ENCODE peak calls at places on chromosomes 11 and 22, in ten cellular contexts. One of them, this sample, is unnamed.

GRCh38 chr11:110026823-110027626 is 66.2 kb upstream of the ZC3H12C start:
- DNase-seq in NCI-H1105 treated with DMSO at 0.1 percent for 48 hours: no peak
- DNase-seq in MG63: no peak
- DNase-seq in nucleus accumbens: no peak
- DNase-seq in NCI-H2081: no peak
- DNase-seq in psoas muscle: no peak
- DNase-seq in Caki2: peak
- DNase-seq in activated CD4-positive, alpha-beta T cell treated with anti-CD3 and anti-CD28 coated beads, Interleukin-2, amount 50 U/mL, for 4 hours: no peak
- DNase-seq in hippocampal formation: peak
- DNase-seq in T-helper 2 cell treated with Interferon-gamma antibody and Interleukin-4, amounts not matched to agents 5 μg/mL and 100 μg/mL, for 36 hours: no peak
- DNase-seq in this sample: no peak

GRCh38 chr11:70744396-70745185 is 346.3 kb downstream of the CTTN start:
- DNase-seq in Caki2: no peak
- DNase-seq in activated CD4-positive, alpha-beta T cell treated with anti-CD3 and anti-CD28 coated beads, Interleukin-2, amount 50 U/mL, for 4 hours: no peak
- DNase-seq in nucleus accumbens: no peak
- DNase-seq in psoas muscle: no peak
- DNase-seq in NCI-H2081: no peak
- DNase-seq in hippocampal formation: no peak
- DNase-seq in MG63: no peak
- DNase-seq in T-helper 2 cell treated with Interferon-gamma antibody and Interleukin-4, amounts not matched to agents 5 μg/mL and 100 μg/mL, for 36 hours: no peak
- DNase-seq in NCI-H1105 treated with DMSO at 0.1 percent for 48 hours: no peak
- DNase-seq in this sample: no peak

GRCh38 chr11:117037279-117037951 is 60.8 kb downstream of the SIK3 start:
- DNase-seq in psoas muscle: no peak
- DNase-seq in hippocampal formation: peak
- DNase-seq in NCI-H1105 treated with DMSO at 0.1 percent for 48 hours: no peak
- DNase-seq in MG63: no peak
- DNase-seq in nucleus accumbens: no peak
- DNase-seq in Caki2: no peak
- DNase-seq in NCI-H2081: no peak
- DNase-seq in activated CD4-positive, alpha-beta T cell treated with anti-CD3 and anti-CD28 coated beads, Interleukin-2, amount 50 U/mL, for 4 hours: no peak
- DNase-seq in T-helper 2 cell treated with Interferon-gamma antibody and Interleukin-4, amounts not matched to agents 5 μg/mL and 100 μg/mL, for 36 hours: no peak
- DNase-seq in this sample: no peak

GRCh38 chr22:30438559-30438958 is 13.0 kb downstream of the MTFP1 start:
- DNase-seq in NCI-H2081: no peak
- DNase-seq in Caki2: no peak
- DNase-seq in nucleus accumbens: no peak
- DNase-seq in activated CD4-positive, alpha-beta T cell treated with anti-CD3 and anti-CD28 coated beads, Interleukin-2, amount 50 U/mL, for 4 hours: no peak
- DNase-seq in MG63: no peak
- DNase-seq in NCI-H1105 treated with DMSO at 0.1 percent for 48 hours: no peak
- DNase-seq in psoas muscle: no peak
- DNase-seq in T-helper 2 cell treated with Interferon-gamma antibody and Interleukin-4, amounts not matched to agents 5 μg/mL and 100 μg/mL, for 36 hours: no peak
- DNase-seq in hippocampal formation: no peak
- DNase-seq in this sample: no peak

GRCh38 chr11:125532668-125533067 is 36.6 kb upstream of the FEZ1 start:
- DNase-seq in Caki2: no peak
- DNase-seq in MG63: no peak
- DNase-seq in nucleus accumbens: no peak
- DNase-seq in psoas muscle: no peak
- DNase-seq in T-helper 2 cell treated with Interferon-gamma antibody and Interleukin-4, amounts not matched to agents 5 μg/mL and 100 μg/mL, for 36 hours: no peak
- DNase-seq in NCI-H1105 treated with DMSO at 0.1 percent for 48 hours: no peak
- DNase-seq in hippocampal formation: no peak
- DNase-seq in NCI-H2081: no peak
- DNase-seq in activated CD4-positive, alpha-beta T cell treated with anti-CD3 and anti-CD28 coated beads, Interleukin-2, amount 50 U/mL, for 4 hours: no peak
- DNase-seq in this sample: no peak

GRCh38 chr11:128174465-128175101 is 412.8 kb downstream of the ETS1 start:
- DNase-seq in MG63: no peak
- DNase-seq in nucleus accumbens: no peak
- DNase-seq in psoas muscle: no peak
- DNase-seq in activated CD4-positive, alpha-beta T cell treated with anti-CD3 and anti-CD28 coated beads, Interleukin-2, amount 50 U/mL, for 4 hours: no peak
- DNase-seq in NCI-H2081: no peak
- DNase-seq in hippocampal formation: no peak
- DNase-seq in Caki2: no peak
- DNase-seq in T-helper 2 cell treated with Interferon-gamma antibody and Interleukin-4, amounts not matched to agents 5 μg/mL and 100 μg/mL, for 36 hours: no peak
- DNase-seq in NCI-H1105 treated with DMSO at 0.1 percent for 48 hours: no peak
- DNase-seq in this sample: no peak

GRCh38 chr11:23725752-23726151 is 771.1 kb upstream of the LUZP2 start:
- DNase-seq in Caki2: no peak
- DNase-seq in MG63: no peak
- DNase-seq in NCI-H1105 treated with DMSO at 0.1 percent for 48 hours: no peak
- DNase-seq in nucleus accumbens: no peak
- DNase-seq in psoas muscle: no peak
- DNase-seq in activated CD4-positive, alpha-beta T cell treated with anti-CD3 and anti-CD28 coated beads, Interleukin-2, amount 50 U/mL, for 4 hours: no peak
- DNase-seq in hippocampal formation: no peak
- DNase-seq in T-helper 2 cell treated with Interferon-gamma antibody and Interleukin-4, amounts not matched to agents 5 μg/mL and 100 μg/mL, for 36 hours: no peak
- DNase-seq in NCI-H2081: no peak
- DNase-seq in this sample: no peak

GRCh38 chr11:69948256-69949141 is 129.3 kb upstream of the FGF3 start:
- DNase-seq in nucleus accumbens: no peak
- DNase-seq in MG63: peak
- DNase-seq in Caki2: peak
- DNase-seq in NCI-H1105 treated with DMSO at 0.1 percent for 48 hours: no peak
- DNase-seq in T-helper 2 cell treated with Interferon-gamma antibody and Interleukin-4, amounts not matched to agents 5 μg/mL and 100 μg/mL, for 36 hours: no peak
- DNase-seq in activated CD4-positive, alpha-beta T cell treated with anti-CD3 and anti-CD28 coated beads, Interleukin-2, amount 50 U/mL, for 4 hours: no peak
- DNase-seq in NCI-H2081: no peak
- DNase-seq in hippocampal formation: no peak
- DNase-seq in psoas muscle: no peak
- DNase-seq in this sample: no peak

GRCh38 chr11:79466411-79466810 is 25.6 kb upstream of the TENM4 start:
- DNase-seq in psoas muscle: no peak
- DNase-seq in NCI-H1105 treated with DMSO at 0.1 percent for 48 hours: no peak
- DNase-seq in activated CD4-positive, alpha-beta T cell treated with anti-CD3 and anti-CD28 coated beads, Interleukin-2, amount 50 U/mL, for 4 hours: no peak
- DNase-seq in Caki2: peak
- DNase-seq in NCI-H2081: no peak
- DNase-seq in nucleus accumbens: no peak
- DNase-seq in T-helper 2 cell treated with Interferon-gamma antibody and Interleukin-4, amounts not matched to agents 5 μg/mL and 100 μg/mL, for 36 hours: no peak
- DNase-seq in hippocampal formation: no peak
- DNase-seq in MG63: no peak
- DNase-seq in this sample: no peak

GRCh38 chr11:47858169-47858543 is 10.0 kb upstream of the NUP160 start:
- DNase-seq in NCI-H2081: no peak
- DNase-seq in MG63: peak
- DNase-seq in NCI-H1105 treated with DMSO at 0.1 percent for 48 hours: no peak
- DNase-seq in psoas muscle: no peak
- DNase-seq in T-helper 2 cell treated with Interferon-gamma antibody and Interleukin-4, amounts not matched to agents 5 μg/mL and 100 μg/mL, for 36 hours: no peak
- DNase-seq in nucleus accumbens: no peak
- DNase-seq in hippocampal formation: no peak
- DNase-seq in Caki2: peak
- DNase-seq in activated CD4-positive, alpha-beta T cell treated with anti-CD3 and anti-CD28 coated beads, Interleukin-2, amount 50 U/mL, for 4 hours: no peak
- DNase-seq in this sample: no peak

GRCh38 chr11:78737891-78738290 is 163.2 kb upstream of the NARS2 start:
- DNase-seq in MG63: no peak
- DNase-seq in hippocampal formation: no peak
- DNase-seq in psoas muscle: no peak
- DNase-seq in T-helper 2 cell treated with Interferon-gamma antibody and Interleukin-4, amounts not matched to agents 5 μg/mL and 100 μg/mL, for 36 hours: no peak
- DNase-seq in nucleus accumbens: no peak
- DNase-seq in NCI-H2081: no peak
- DNase-seq in activated CD4-positive, alpha-beta T cell treated with anti-CD3 and anti-CD28 coated beads, Interleukin-2, amount 50 U/mL, for 4 hours: no peak
- DNase-seq in NCI-H1105 treated with DMSO at 0.1 percent for 48 hours: no peak
- DNase-seq in Caki2: no peak
- DNase-seq in this sample: no peak

This sample was measured in caudate nucleus.